ENCODE peak calls at places on chromosomes 13 and 19, in nine cellular contexts. P, U, M, V, W, G, E, L and Q are unnamed samples.

GRCh38 chr19:46049597-46049996 is 8.8 kb upstream of the IGFL4 start:
- DNase-seq in L (no peak), G (no peak), M (peak), P (no peak), E (no peak), W (no peak), U (no peak), V (no peak), Q (no peak)

GRCh38 chr19:1567116-1567847 is 843 bp downstream of the MEX3D start:
- DNase-seq in W (no peak), G (peak), V (no peak), E (no peak), U (no peak), M (no peak), L (no peak), P (no peak), Q (no peak)

GRCh38 chr13:113612626-113613025 is 28.1 kb downstream of the TFDP1 start:
- DNase-seq in W (no peak), L (no peak), E (no peak), U (no peak), M (no peak), P (no peak), G (no peak), V (no peak), Q (no peak)

GRCh38 chr13:49110122-49110831 is 109.9 kb upstream of the MLNR start:
- DNase-seq in W (peak), E (peak), P (peak), M (peak), G (peak), U (peak), V (peak), L (peak), Q (peak)

GRCh38 chr13:84917252-84917878 is 881.9 kb downstream of the SLITRK6 start:
- DNase-seq in U (no peak), M (no peak), V (no peak), E (no peak), L (no peak), W (no peak), P (no peak), G (peak), Q (no peak)

GRCh38 chr13:67023088-67023893 is 206.8 kb downstream of the PCDH9 start:
- DNase-seq in E (no peak), L (no peak), V (no peak), P (no peak), U (no peak), G (peak), W (no peak), M (no peak), Q (no peak)

GRCh38 chr13:109165417-109165904 is 536.0 kb downstream of the MYO16 start:
- DNase-seq in L (no peak), W (no peak), M (no peak), V (no peak), P (no peak), E (no peak), U (no peak), G (no peak), Q (no peak)

GRCh38 chr13:30371649-30372265 is 50.5 kb upstream of the UBE2L5 start:
- DNase-seq in G (peak), W (no peak), E (peak), L (peak), M (no peak), V (peak), U (no peak), P (no peak), Q (no peak)

GRCh38 chr19:29191005-29191404 is 21.9 kb downstream of the UQCRFS1 start:
- DNase-seq in G (peak), L (no peak), U (no peak), P (no peak), M (no peak), E (no peak), W (no peak), V (no peak), Q (no peak)

GRCh38 chr13:89458456-89458855 is 1787.3 kb downstream of the SLITRK5 start:
- DNase-seq in U (no peak), M (no peak), P (no peak), W (no peak), E (no peak), G (no peak), L (no peak), V (no peak), Q (no peak)

GRCh38 chr13:43494206-43494605 is 292.6 kb downstream of the ENOX1 start:
- DNase-seq in L (no peak), M (no peak), V (no peak), G (no peak), P (no peak), E (no peak), W (no peak), U (no peak), Q (no peak)

GRCh38 chr13:79614519-79614918 is 133.6 kb downstream of the NDFIP2 start:
- DNase-seq in U (no peak), V (no peak), W (no peak), G (no peak), P (no peak), E (no peak), L (no peak), M (no peak), Q (no peak)

GRCh38 chr13:65508745-65509144 is 1721.4 kb downstream of the PCDH9 start:
- DNase-seq in M (no peak), W (no peak), E (no peak), L (no peak), V (no peak), P (no peak), G (no peak), U (no peak), Q (no peak)

GRCh38 chr19:15871570-15871969 is 26.3 kb downstream of the CYP4F2 start:
- DNase-seq in P (no peak), V (no peak), M (peak), W (no peak), U (no peak), E (no peak), G (no peak), L (peak), Q (no peak)

GRCh38 chr13:36297259-36297599 is 385 bp downstream of the CCDC169 start:
- DNase-seq in P (no peak), W (no peak), V (no peak), G (peak), L (no peak), E (no peak), M (no peak), U (no peak), Q (no peak)

GRCh38 chr19:2353159-2353894 is 6.7 kb upstream of the TMPRSS9 start:
- DNase-seq in P (no peak), V (no peak), G (no peak), L (no peak), W (no peak), U (no peak), E (no peak), M (no peak), Q (no peak)

GRCh38 chr19:3450796-3451411 is 29.4 kb downstream of the SMIM24 start:
- DNase-seq in U (peak), E (no peak), P (no peak), W (peak), G (peak), V (no peak), L (no peak), M (no peak), Q (no peak)

GRCh38 chr13:32645854-32646253 is 59.6 kb downstream of the PDS5B start:
- DNase-seq in E (no peak), U (no peak), V (no peak), G (no peak), P (no peak), W (no peak), M (no peak), L (no peak), Q (no peak)

GRCh38 chr19:42143341-42144234 is 11.3 kb upstream of the POU2F2 start:
- DNase-seq in E (no peak), V (no peak), G (no peak), M (peak), W (no peak), U (no peak), P (no peak), L (no peak), Q (no peak)

DNA sequence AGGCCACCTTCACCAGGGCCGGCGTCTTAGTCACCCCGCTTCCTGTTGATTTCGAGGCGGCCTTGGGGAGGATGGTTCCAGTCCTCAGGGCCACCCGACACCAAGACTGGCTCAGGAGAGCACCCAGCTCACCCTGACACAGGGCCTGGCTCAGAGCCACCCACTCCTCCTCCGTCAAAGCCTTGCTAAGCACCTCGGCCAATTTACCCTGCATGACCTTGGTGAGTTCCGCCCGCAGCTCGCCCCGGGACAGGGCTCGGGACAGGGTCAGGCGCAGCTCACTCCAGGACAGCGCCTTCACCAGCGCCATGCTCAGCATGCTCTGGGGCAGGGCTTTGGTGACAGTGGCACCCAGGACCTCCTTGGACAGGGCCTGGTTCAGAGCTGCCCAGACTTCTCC is 9.8 kb downstream of the IQCN start:
- DNase-seq in P (no peak), W (no peak), V (no peak), E (no peak), U (peak), G (no peak), L (no peak), M (no peak), Q (no peak)
- TF ChIP-seq CTCF in P (no peak), W (no peak), V (no peak), E (no peak), U (no peak), G (no peak), L (no peak), M (no peak), Q (no peak)

GRCh38 chr19:36028313-36029041 is 4.2 kb downstream of the CLIP3 start:
- DNase-seq in W (no peak), G (no peak), E (no peak), P (no peak), V (no peak), M (no peak), L (no peak), U (no peak), Q (no peak)

GRCh38 chr19:36031308-36031707 is 1.4 kb downstream of the CLIP3 start:
- DNase-seq in G (no peak), V (no peak), M (no peak), E (no peak), W (no peak), P (no peak), L (no peak), U (no peak), Q (no peak)

GRCh38 chr19:36027696-36028095 is 5.0 kb downstream of the CLIP3 start:
- DNase-seq in W (no peak), P (no peak), V (no peak), M (no peak), E (no peak), L (no peak), U (no peak), G (no peak), Q (no peak)

GRCh38 chr19:36032251-36033104 is at the start of gene CLIP3:
- DNase-seq in P (peak), M (peak), G (no peak), W (no peak), V (peak), E (peak), U (peak), L (no peak), Q (peak)

DNA sequence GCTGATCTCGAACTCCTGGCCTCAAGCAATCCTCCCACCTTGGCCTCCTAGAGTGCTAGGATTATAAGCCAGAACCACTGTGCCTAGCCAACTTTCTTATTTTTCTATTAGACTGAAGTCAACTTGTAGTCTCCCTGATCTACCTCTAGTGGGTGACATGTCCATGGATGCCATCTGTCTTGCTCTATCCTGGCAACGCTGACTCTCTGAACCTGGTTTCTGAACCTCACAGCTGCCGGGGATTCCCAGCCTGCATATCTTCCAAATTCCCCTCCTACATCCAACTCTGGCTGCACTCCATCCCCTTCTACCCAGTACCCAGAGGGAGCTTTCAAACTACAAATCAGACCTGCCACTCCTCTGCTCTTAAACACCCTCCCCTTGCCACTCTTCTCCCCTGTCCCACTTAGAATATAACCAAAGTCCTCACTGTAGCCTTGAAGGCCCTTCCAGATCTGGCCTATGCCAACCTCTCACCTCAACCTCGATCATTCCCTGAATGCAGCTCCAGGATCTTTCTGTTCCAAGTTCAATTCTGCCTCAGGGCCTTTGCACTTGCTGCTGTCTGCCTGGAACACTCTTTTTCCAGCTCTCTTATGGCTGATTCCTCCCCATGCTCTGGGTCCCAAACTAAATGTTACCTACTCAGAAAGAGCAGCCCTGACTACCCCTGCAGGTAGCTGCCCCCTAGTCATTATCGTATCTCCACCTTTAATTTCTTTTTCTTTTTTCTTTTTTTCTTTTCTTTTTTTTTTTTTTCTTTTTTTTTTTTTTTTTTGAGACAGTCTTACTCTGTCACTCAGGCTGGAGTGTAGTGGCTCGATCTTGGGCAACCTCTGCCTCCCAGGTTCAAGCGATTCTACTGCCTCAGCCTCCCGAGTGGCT is 2.2 kb downstream of the CLIP3 start:
- DNase-seq in U (no peak), G (no peak), V (no peak), M (no peak), W (no peak), E (no peak), L (no peak), P (no peak), Q (no peak)
- TF ChIP-seq CTCF in U (no peak), G (no peak), V (no peak), M (no peak), W (no peak), E (no peak), L (peak), P (no peak), Q (no peak)

GRCh38 chr13:44989941-44990340 is 603 bp downstream of the GPALPP1 start:
- DNase-seq in L (no peak), U (no peak), P (no peak), M (no peak), V (no peak), E (peak), W (no peak), G (no peak), Q (no peak)

DNA sequence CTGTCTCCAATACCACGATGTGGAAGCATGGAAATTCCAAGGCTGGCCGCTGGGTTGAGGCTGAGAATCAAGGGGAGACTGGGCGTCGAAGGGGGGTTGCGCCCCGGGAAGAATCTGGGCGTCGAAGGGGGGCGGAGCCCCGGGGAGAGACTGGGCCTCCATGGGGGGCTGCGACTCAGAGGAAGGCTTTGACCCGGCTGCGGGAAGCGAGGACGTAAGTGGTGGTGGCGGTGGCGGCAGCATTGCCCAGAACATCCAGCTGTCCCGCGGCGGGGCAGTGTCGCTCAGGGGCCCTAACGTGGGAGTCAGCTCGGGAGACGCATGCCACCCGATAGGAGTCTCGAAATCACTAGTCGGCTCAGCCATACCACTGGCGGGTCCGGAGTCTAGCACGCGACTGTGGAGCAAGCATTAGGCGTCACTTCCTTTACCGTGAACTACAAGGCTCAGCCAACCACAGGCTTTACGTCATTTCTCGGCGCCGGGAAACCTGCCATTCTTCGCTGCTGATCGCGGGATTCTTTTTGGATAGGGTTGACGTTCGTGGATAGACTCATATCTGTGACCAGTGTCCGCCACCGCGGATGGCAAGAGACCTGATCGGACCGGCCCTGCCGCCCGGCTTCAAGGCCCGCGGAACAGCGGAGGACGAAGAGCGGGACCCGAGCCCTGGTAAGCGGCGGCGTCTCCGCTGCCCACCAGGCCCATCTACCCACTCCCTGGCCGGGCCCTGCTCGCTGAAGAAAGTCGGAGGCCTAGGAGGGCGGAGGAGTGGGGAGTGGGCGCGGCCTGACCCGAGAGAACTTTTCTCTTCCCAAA is at the start of the genes GPALPP1 and NUFIP1:
- DNase-seq in L (peak), V (peak), U (peak), M (peak), W (peak), G (peak), E (peak), P (peak), Q (peak)
- TF ChIP-seq CTCF in L (no peak), V (no peak), U (no peak), M (no peak), W (peak), G (no peak), E (no peak), P (no peak), Q (no peak)

DNA sequence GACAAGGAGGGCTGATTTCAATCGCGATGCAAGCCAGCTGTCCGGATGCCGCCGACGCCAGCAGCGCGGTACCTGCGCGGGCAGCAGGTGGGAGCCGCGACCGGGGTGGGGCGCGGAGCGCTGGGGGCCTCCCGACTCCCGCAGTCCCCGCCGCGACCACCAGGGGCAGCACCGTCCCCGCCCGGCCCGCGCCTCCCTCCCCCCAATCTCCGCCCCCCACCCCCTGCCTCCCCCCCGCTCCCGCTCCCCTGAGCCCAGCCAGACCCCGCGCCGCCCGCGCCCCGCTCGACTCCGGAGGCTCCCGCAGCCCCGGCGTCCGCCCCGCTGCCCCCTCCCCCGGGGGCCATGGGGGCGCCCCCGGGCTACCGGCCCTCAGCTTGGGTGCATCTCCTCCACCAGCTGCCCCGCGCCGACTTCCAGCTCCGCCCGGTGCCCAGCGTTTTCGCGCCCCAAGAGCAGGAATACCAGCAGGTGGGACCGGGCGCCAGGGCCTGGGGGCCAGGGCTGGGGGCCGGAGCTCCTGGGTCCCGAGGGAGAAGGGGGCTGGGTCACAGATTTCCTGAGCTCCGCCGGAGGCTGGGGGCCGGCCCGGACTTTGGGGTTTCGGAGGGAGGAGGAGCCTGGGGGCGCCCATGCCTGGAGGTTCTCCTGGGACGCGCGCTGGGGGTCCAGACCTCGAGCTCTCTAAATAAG is at the start of gene TTYH1:
- DNase-seq in U (no peak), M (peak), G (no peak), W (no peak), L (no peak), V (no peak), E (peak), P (no peak), Q (peak)
- TF ChIP-seq CTCF in U (no peak), M (peak), G (no peak), W (no peak), L (peak), V (no peak), E (peak), P (peak), Q (peak)